ENCODE peak calls at places on chromosomes 6 and 20, in nine cellular contexts. One of them, this sample, is unnamed.

GRCh38 chr20:58374027-58374850 is 14.8 kb upstream of the VAPB start:
- DNase-seq in cardiac muscle cell: no peak
- DNase-seq in fibroblast of the aortic adventitia: no peak
- DNase-seq in MCF 10A: no peak
- DNase-seq in IMR-90: no peak
- DNase-seq in AG09309: no peak
- DNase-seq in keratinocyte: no peak
- DNase-seq in left lung: no peak
- DNase-seq in BJ: no peak
- DNase-seq in this sample: no peak

GRCh38 chr6:52976591-52977035 is 18.5 kb downstream of the GSTA4 start:
- DNase-seq in BJ: no peak
- DNase-seq in AG09309: no peak
- DNase-seq in left lung: no peak
- DNase-seq in IMR-90: no peak
- DNase-seq in keratinocyte: no peak
- DNase-seq in fibroblast of the aortic adventitia: no peak
- DNase-seq in cardiac muscle cell: no peak
- DNase-seq in MCF 10A: no peak
- DNase-seq in this sample: no peak

GRCh38 chr6:29071831-29072723 is 15.0 kb downstream of the OR2B3 start:
- DNase-seq in cardiac muscle cell: peak
- DNase-seq in fibroblast of the aortic adventitia: peak
- DNase-seq in left lung: peak
- DNase-seq in keratinocyte: no peak
- DNase-seq in IMR-90: no peak
- DNase-seq in AG09309: no peak
- DNase-seq in MCF 10A: peak
- DNase-seq in BJ: no peak
- DNase-seq in this sample: peak

GRCh38 chr20:62475027-62475818 is 572 bp downstream of the GATA5 start:
- DNase-seq in cardiac muscle cell: no peak
- DNase-seq in keratinocyte: no peak
- DNase-seq in fibroblast of the aortic adventitia: no peak
- DNase-seq in MCF 10A: no peak
- DNase-seq in BJ: no peak
- DNase-seq in AG09309: no peak
- DNase-seq in IMR-90: no peak
- DNase-seq in left lung: no peak
- DNase-seq in this sample: no peak

GRCh38 chr6:28978137-28978491 is 27.0 kb downstream of the ZNF311 start:
- DNase-seq in cardiac muscle cell: no peak
- DNase-seq in keratinocyte: no peak
- DNase-seq in fibroblast of the aortic adventitia: no peak
- DNase-seq in left lung: no peak
- DNase-seq in BJ: no peak
- DNase-seq in MCF 10A: no peak
- DNase-seq in IMR-90: no peak
- DNase-seq in AG09309: no peak
- DNase-seq in this sample: no peak

GRCh38 chr6:35687658-35688604 is 784 bp downstream of the FKBP5 start:
- DNase-seq in IMR-90: peak
- DNase-seq in fibroblast of the aortic adventitia: peak
- DNase-seq in keratinocyte: no peak
- DNase-seq in AG09309: no peak
- DNase-seq in left lung: peak
- DNase-seq in BJ: no peak
- DNase-seq in MCF 10A: peak
- DNase-seq in cardiac muscle cell: peak
- DNase-seq in this sample: peak

GRCh38 chr6:132919476-132919875 is 105.1 kb downstream of the RPS12 start:
- DNase-seq in IMR-90: peak
- DNase-seq in AG09309: peak
- DNase-seq in BJ: peak
- DNase-seq in MCF 10A: peak
- DNase-seq in keratinocyte: no peak
- DNase-seq in left lung: peak
- DNase-seq in fibroblast of the aortic adventitia: peak
- DNase-seq in cardiac muscle cell: peak
- DNase-seq in this sample: peak

GRCh38 chr20:8909596-8909995 is 159.3 kb upstream of the PLCB4 start:
- DNase-seq in BJ: no peak
- DNase-seq in AG09309: no peak
- DNase-seq in fibroblast of the aortic adventitia: peak
- DNase-seq in left lung: no peak
- DNase-seq in IMR-90: peak
- DNase-seq in cardiac muscle cell: no peak
- DNase-seq in MCF 10A: no peak
- DNase-seq in keratinocyte: no peak
- DNase-seq in this sample: no peak

GRCh38 chr6:33547499-33547898 is 32.6 kb downstream of the BAK1 start:
- DNase-seq in cardiac muscle cell: no peak
- DNase-seq in MCF 10A: no peak
- DNase-seq in fibroblast of the aortic adventitia: no peak
- DNase-seq in BJ: no peak
- DNase-seq in left lung: no peak
- DNase-seq in IMR-90: no peak
- DNase-seq in keratinocyte: no peak
- DNase-seq in AG09309: no peak
- DNase-seq in this sample: no peak

GRCh38 chr6:48747040-48747439 is 636.0 kb upstream of the PTCHD4 start:
- DNase-seq in AG09309: no peak
- DNase-seq in BJ: peak
- DNase-seq in IMR-90: peak
- DNase-seq in left lung: no peak
- DNase-seq in MCF 10A: peak
- DNase-seq in keratinocyte: no peak
- DNase-seq in cardiac muscle cell: no peak
- DNase-seq in fibroblast of the aortic adventitia: peak
- DNase-seq in this sample: no peak

GRCh38 chr20:63695419-63696310 is 787 bp upstream of the TNFRSF6B start:
- DNase-seq in left lung: peak
- DNase-seq in cardiac muscle cell: no peak
- DNase-seq in MCF 10A: peak
- DNase-seq in AG09309: no peak
- DNase-seq in IMR-90: no peak
- DNase-seq in BJ: no peak
- DNase-seq in fibroblast of the aortic adventitia: no peak
- DNase-seq in keratinocyte: no peak
- DNase-seq in this sample: no peak

GRCh38 chr6:70103798-70104197 is 199.1 kb downstream of the COL9A1 start:
- DNase-seq in cardiac muscle cell: no peak
- DNase-seq in AG09309: no peak
- DNase-seq in MCF 10A: peak
- DNase-seq in left lung: no peak
- DNase-seq in IMR-90: no peak
- DNase-seq in BJ: no peak
- DNase-seq in keratinocyte: no peak
- DNase-seq in fibroblast of the aortic adventitia: no peak
- DNase-seq in this sample: no peak

GRCh38 chr6:152206072-152206818 is 398.8 kb downstream of the ESR1 start:
- DNase-seq in IMR-90: peak
- DNase-seq in BJ: no peak
- DNase-seq in MCF 10A: peak
- DNase-seq in left lung: no peak
- DNase-seq in cardiac muscle cell: peak
- DNase-seq in keratinocyte: no peak
- DNase-seq in AG09309: no peak
- DNase-seq in fibroblast of the aortic adventitia: peak
- DNase-seq in this sample: no peak
- TF ChIP-seq CTCF in IMR-90: peak
- TF ChIP-seq CTCF in BJ: peak
- TF ChIP-seq CTCF in MCF 10A: peak
- TF ChIP-seq CTCF in left lung: peak
- TF ChIP-seq CTCF in cardiac muscle cell: peak
- TF ChIP-seq CTCF in keratinocyte: peak
- TF ChIP-seq CTCF in AG09309: peak
- TF ChIP-seq CTCF in fibroblast of the aortic adventitia: peak
- TF ChIP-seq CTCF in this sample: peak

GRCh38 chr20:44642203-44643153 is 9.0 kb downstream of the ADA start:
- DNase-seq in IMR-90: peak
- DNase-seq in cardiac muscle cell: peak
- DNase-seq in keratinocyte: no peak
- DNase-seq in left lung: no peak
- DNase-seq in fibroblast of the aortic adventitia: peak
- DNase-seq in MCF 10A: peak
- DNase-seq in BJ: no peak
- DNase-seq in AG09309: peak
- DNase-seq in this sample: peak

GRCh38 chr20:44643154-44643519 is 8.4 kb downstream of the ADA start:
- DNase-seq in MCF 10A: no peak
- DNase-seq in left lung: no peak
- DNase-seq in fibroblast of the aortic adventitia: no peak
- DNase-seq in BJ: no peak
- DNase-seq in keratinocyte: no peak
- DNase-seq in IMR-90: no peak
- DNase-seq in AG09309: no peak
- DNase-seq in cardiac muscle cell: no peak
- DNase-seq in this sample: no peak

GRCh38 chr20:44643596-44644383 is 7.7 kb downstream of the ADA start:
- DNase-seq in left lung: peak
- DNase-seq in fibroblast of the aortic adventitia: peak
- DNase-seq in BJ: no peak
- DNase-seq in MCF 10A: peak
- DNase-seq in cardiac muscle cell: peak
- DNase-seq in AG09309: peak
- DNase-seq in keratinocyte: peak
- DNase-seq in IMR-90: peak
- DNase-seq in this sample: peak

GRCh38 chr20:44646023-44646640 is 5.4 kb downstream of the ADA start:
- DNase-seq in cardiac muscle cell: peak
- DNase-seq in BJ: no peak
- DNase-seq in keratinocyte: no peak
- DNase-seq in MCF 10A: no peak
- DNase-seq in IMR-90: peak
- DNase-seq in fibroblast of the aortic adventitia: no peak
- DNase-seq in left lung: no peak
- DNase-seq in AG09309: no peak
- DNase-seq in this sample: peak

GRCh38 chr20:44644384-44645131 is 6.9 kb downstream of the ADA start:
- DNase-seq in IMR-90: no peak
- DNase-seq in MCF 10A: no peak
- DNase-seq in AG09309: no peak
- DNase-seq in left lung: no peak
- DNase-seq in cardiac muscle cell: no peak
- DNase-seq in keratinocyte: no peak
- DNase-seq in BJ: no peak
- DNase-seq in fibroblast of the aortic adventitia: no peak
- DNase-seq in this sample: no peak
- TF ChIP-seq CTCF in IMR-90: no peak
- TF ChIP-seq CTCF in MCF 10A: no peak
- TF ChIP-seq CTCF in AG09309: no peak
- TF ChIP-seq CTCF in left lung: no peak
- TF ChIP-seq CTCF in cardiac muscle cell: no peak
- TF ChIP-seq CTCF in keratinocyte: no peak
- TF ChIP-seq CTCF in BJ: no peak
- TF ChIP-seq CTCF in fibroblast of the aortic adventitia: no peak
- TF ChIP-seq CTCF in this sample: no peak

DNA sequence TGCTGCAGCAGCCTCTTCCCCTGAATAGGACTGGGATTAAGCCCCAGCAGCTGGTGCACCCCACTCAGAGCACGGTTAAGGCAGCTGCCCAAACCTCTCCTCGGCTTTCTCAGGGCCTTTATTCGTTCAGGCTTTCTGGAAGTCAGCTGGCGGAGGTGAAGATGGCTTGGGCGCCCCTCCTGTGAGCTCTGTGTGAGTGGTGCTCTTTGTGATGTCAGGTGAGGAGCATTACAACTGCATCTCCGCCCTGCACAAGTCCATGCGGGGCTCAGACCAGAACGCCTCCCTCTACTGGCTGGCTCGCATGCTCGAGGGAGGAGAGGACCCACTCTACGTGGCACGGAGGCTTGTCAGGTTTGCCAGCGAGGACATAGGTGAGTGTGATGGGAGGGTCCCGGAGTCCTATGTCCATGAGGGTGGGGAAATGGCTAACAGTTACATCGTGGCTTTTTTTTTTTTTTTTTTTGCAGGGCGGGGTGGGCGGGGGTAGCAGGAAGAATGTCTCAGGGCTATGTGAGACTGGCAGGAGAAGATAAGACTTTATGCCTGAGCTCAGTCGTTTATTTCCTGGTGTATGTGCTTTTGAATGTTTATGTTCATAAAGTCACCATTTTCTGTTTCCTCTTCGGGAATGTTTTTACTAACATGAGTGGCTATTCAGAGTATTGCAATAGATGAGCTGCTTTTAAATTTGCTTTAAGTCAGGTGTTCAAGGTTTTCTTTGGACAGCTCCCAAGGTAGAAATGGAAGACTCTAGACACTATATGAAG is 18.2 kb downstream of the WRNIP1 start:
- DNase-seq in AG09309: no peak
- DNase-seq in keratinocyte: no peak
- DNase-seq in IMR-90: peak
- DNase-seq in BJ: no peak
- DNase-seq in cardiac muscle cell: no peak
- DNase-seq in left lung: no peak
- DNase-seq in fibroblast of the aortic adventitia: peak
- DNase-seq in MCF 10A: no peak
- DNase-seq in this sample: peak
- TF ChIP-seq CTCF in AG09309: no peak
- TF ChIP-seq CTCF in keratinocyte: peak
- TF ChIP-seq CTCF in IMR-90: no peak
- TF ChIP-seq CTCF in BJ: no peak
- TF ChIP-seq CTCF in cardiac muscle cell: no peak
- TF ChIP-seq CTCF in left lung: no peak
- TF ChIP-seq CTCF in fibroblast of the aortic adventitia: no peak
- TF ChIP-seq CTCF in MCF 10A: no peak
- TF ChIP-seq CTCF in this sample: no peak

GRCh38 chr20:54458219-54458618 is 17.2 kb upstream of the DOK5 start:
- DNase-seq in keratinocyte: no peak
- DNase-seq in BJ: no peak
- DNase-seq in left lung: no peak
- DNase-seq in MCF 10A: no peak
- DNase-seq in cardiac muscle cell: no peak
- DNase-seq in IMR-90: no peak
- DNase-seq in fibroblast of the aortic adventitia: no peak
- DNase-seq in AG09309: no peak
- DNase-seq in this sample: no peak

GRCh38 chr20:54456423-54456822 is 19.0 kb upstream of the DOK5 start:
- DNase-seq in fibroblast of the aortic adventitia: no peak
- DNase-seq in AG09309: no peak
- DNase-seq in left lung: no peak
- DNase-seq in BJ: no peak
- DNase-seq in keratinocyte: no peak
- DNase-seq in MCF 10A: no peak
- DNase-seq in cardiac muscle cell: no peak
- DNase-seq in IMR-90: no peak
- DNase-seq in this sample: no peak

GRCh38 chr20:54454982-54455381 is 20.4 kb upstream of the DOK5 start:
- DNase-seq in fibroblast of the aortic adventitia: no peak
- DNase-seq in cardiac muscle cell: no peak
- DNase-seq in left lung: no peak
- DNase-seq in keratinocyte: no peak
- DNase-seq in BJ: no peak
- DNase-seq in IMR-90: no peak
- DNase-seq in MCF 10A: no peak
- DNase-seq in AG09309: no peak
- DNase-seq in this sample: no peak

GRCh38 chr20:54459279-54459678 is 16.1 kb upstream of the DOK5 start:
- DNase-seq in MCF 10A: no peak
- DNase-seq in AG09309: no peak
- DNase-seq in BJ: no peak
- DNase-seq in IMR-90: no peak
- DNase-seq in cardiac muscle cell: no peak
- DNase-seq in keratinocyte: no peak
- DNase-seq in fibroblast of the aortic adventitia: no peak
- DNase-seq in left lung: no peak
- DNase-seq in this sample: no peak

GRCh38 chr20:54456972-54457371 is 18.4 kb upstream of the DOK5 start:
- DNase-seq in AG09309: no peak
- DNase-seq in MCF 10A: no peak
- DNase-seq in fibroblast of the aortic adventitia: no peak
- DNase-seq in left lung: no peak
- DNase-seq in BJ: no peak
- DNase-seq in cardiac muscle cell: peak
- DNase-seq in keratinocyte: no peak
- DNase-seq in IMR-90: no peak
- DNase-seq in this sample: no peak
- TF ChIP-seq CTCF in AG09309: no peak
- TF ChIP-seq CTCF in MCF 10A: no peak
- TF ChIP-seq CTCF in fibroblast of the aortic adventitia: no peak
- TF ChIP-seq CTCF in left lung: no peak
- TF ChIP-seq CTCF in BJ: no peak
- TF ChIP-seq CTCF in cardiac muscle cell: peak
- TF ChIP-seq CTCF in keratinocyte: no peak
- TF ChIP-seq CTCF in IMR-90: no peak
- TF ChIP-seq CTCF in this sample: no peak